ENCODE peak calls at places on chromosome 9, in four cellular contexts. One of them, this sample, is unnamed.

GRCh38 chr9:20640331-20641187 is 18.3 kb upstream of the MLLT3 start:
- DNase-seq in A549: no peak
- DNase-seq in NCI-H1092 treated with DMSO at 0.1 percent for 48 hours: peak; percentile 38
- DNase-seq in effector memory CD8-positive, alpha-beta T cell: peak; percentile 59
- DNase-seq in this sample: no peak

GRCh38 chr9:24118170-24118569 is 292.1 kb upstream of the ELAVL2 start:
- DNase-seq in A549: no peak
- DNase-seq in NCI-H1092 treated with DMSO at 0.1 percent for 48 hours: no peak
- DNase-seq in effector memory CD8-positive, alpha-beta T cell: no peak
- DNase-seq in this sample: no peak

GRCh38 chr9:127828262-127829031 is 25.8 kb downstream of the FPGS start:
- DNase-seq in effector memory CD8-positive, alpha-beta T cell: no peak
- DNase-seq in NCI-H1092 treated with DMSO at 0.1 percent for 48 hours: peak; percentile 56
- DNase-seq in A549: peak; percentile 87
- DNase-seq in this sample: peak; percentile 95

GRCh38 chr9:16069671-16070586 is 517.1 kb downstream of the CCDC171 start:
- DNase-seq in NCI-H1092 treated with DMSO at 0.1 percent for 48 hours: no peak
- DNase-seq in A549: no peak
- DNase-seq in effector memory CD8-positive, alpha-beta T cell: no peak
- DNase-seq in this sample: no peak

GRCh38 chr9:32431940-32432555 is 47.6 kb downstream of the ACO1 start:
- DNase-seq in NCI-H1092 treated with DMSO at 0.1 percent for 48 hours: peak; percentile 5
- DNase-seq in A549: peak; percentile 17
- DNase-seq in effector memory CD8-positive, alpha-beta T cell: peak; percentile 12
- DNase-seq in this sample: no peak

GRCh38 chr9:108142504-108143201 is 653.1 kb upstream of the KLF4 start:
- DNase-seq in effector memory CD8-positive, alpha-beta T cell: no peak
- DNase-seq in A549: no peak
- DNase-seq in NCI-H1092 treated with DMSO at 0.1 percent for 48 hours: no peak
- DNase-seq in this sample: no peak

GRCh38 chr9:34996905-34997279 is 7.3 kb downstream of the DNAJB5 start:
- DNase-seq in effector memory CD8-positive, alpha-beta T cell: no peak
- DNase-seq in A549: no peak
- DNase-seq in NCI-H1092 treated with DMSO at 0.1 percent for 48 hours: no peak
- DNase-seq in this sample: no peak

GRCh38 chr9:120914410-120914809 is 12.2 kb downstream of the TRAF1 start:
- DNase-seq in NCI-H1092 treated with DMSO at 0.1 percent for 48 hours: no peak
- DNase-seq in A549: no peak
- DNase-seq in effector memory CD8-positive, alpha-beta T cell: no peak
- DNase-seq in this sample: no peak

GRCh38 chr9:14313378-14313940 is 482 bp downstream of the NFIB start:
- DNase-seq in NCI-H1092 treated with DMSO at 0.1 percent for 48 hours: no peak
- DNase-seq in A549: no peak
- DNase-seq in effector memory CD8-positive, alpha-beta T cell: no peak
- DNase-seq in this sample: no peak

GRCh38 chr9:94817291-94818195 is 91.0 kb downstream of the AOPEP start:
- DNase-seq in NCI-H1092 treated with DMSO at 0.1 percent for 48 hours: no peak
- DNase-seq in effector memory CD8-positive, alpha-beta T cell: no peak
- DNase-seq in A549: no peak
- DNase-seq in this sample: no peak

GRCh38 chr9:25017779-25018178 is 472.1 kb upstream of the IZUMO3 start:
- DNase-seq in effector memory CD8-positive, alpha-beta T cell: no peak
- DNase-seq in A549: no peak
- DNase-seq in NCI-H1092 treated with DMSO at 0.1 percent for 48 hours: no peak
- DNase-seq in this sample: no peak

GRCh38 chr9:14985419-14985818 is 75.2 kb upstream of the FREM1 start:
- DNase-seq in effector memory CD8-positive, alpha-beta T cell: no peak
- DNase-seq in NCI-H1092 treated with DMSO at 0.1 percent for 48 hours: no peak
- DNase-seq in A549: no peak
- DNase-seq in this sample: no peak

GRCh38 chr9:125549465-125550215 is 157.4 kb downstream of the MAPKAP1 start:
- DNase-seq in A549: no peak
- DNase-seq in effector memory CD8-positive, alpha-beta T cell: no peak
- DNase-seq in NCI-H1092 treated with DMSO at 0.1 percent for 48 hours: peak; percentile 68
- DNase-seq in this sample: no peak

GRCh38 chr9:136370687-136371530 is 2.6 kb downstream of the CARD9 start:
- DNase-seq in effector memory CD8-positive, alpha-beta T cell: no peak
- DNase-seq in NCI-H1092 treated with DMSO at 0.1 percent for 48 hours: no peak
- DNase-seq in A549: no peak
- DNase-seq in this sample: no peak

GRCh38 chr9:19985081-19985480 is 196.2 kb upstream of the SLC24A2 start:
- DNase-seq in NCI-H1092 treated with DMSO at 0.1 percent for 48 hours: no peak
- DNase-seq in A549: no peak
- DNase-seq in effector memory CD8-positive, alpha-beta T cell: no peak
- DNase-seq in this sample: no peak

GRCh38 chr9:74275872-74276508 is 221.1 kb upstream of the RORB start:
- DNase-seq in effector memory CD8-positive, alpha-beta T cell: no peak
- DNase-seq in NCI-H1092 treated with DMSO at 0.1 percent for 48 hours: no peak
- DNase-seq in A549: no peak
- DNase-seq in this sample: no peak

GRCh38 chr9:82242285-82242963 is 253.9 kb downstream of the SPATA31D1 start:
- DNase-seq in A549: no peak
- DNase-seq in NCI-H1092 treated with DMSO at 0.1 percent for 48 hours: no peak
- DNase-seq in effector memory CD8-positive, alpha-beta T cell: no peak
- DNase-seq in this sample: no peak

GRCh38 chr9:133375116-133375723 is 640 bp downstream of the SURF4 start:
- DNase-seq in NCI-H1092 treated with DMSO at 0.1 percent for 48 hours: peak; percentile 10
- DNase-seq in effector memory CD8-positive, alpha-beta T cell: no peak
- DNase-seq in A549: peak; percentile 71
- DNase-seq in this sample: peak; percentile 73

GRCh38 chr9:134491436-134491835 is 150.2 kb upstream of the COL5A1 start:
- DNase-seq in NCI-H1092 treated with DMSO at 0.1 percent for 48 hours: no peak
- DNase-seq in A549: no peak
- DNase-seq in effector memory CD8-positive, alpha-beta T cell: no peak
- DNase-seq in this sample: no peak

GRCh38 chr9:135810806-135811575 is 96.4 kb downstream of the CAMSAP1 start:
- DNase-seq in A549: no peak
- DNase-seq in effector memory CD8-positive, alpha-beta T cell: no peak
- DNase-seq in NCI-H1092 treated with DMSO at 0.1 percent for 48 hours: no peak
- DNase-seq in this sample: no peak

GRCh38 chr9:128882677-128883590 is 1.0 kb downstream of the LRRC8A start:
- DNase-seq in effector memory CD8-positive, alpha-beta T cell: no peak
- DNase-seq in NCI-H1092 treated with DMSO at 0.1 percent for 48 hours: no peak
- DNase-seq in A549: no peak
- DNase-seq in this sample: no peak

GRCh38 chr9:37035472-37036236 is 1.6 kb upstream of the PAX5 start:
- DNase-seq in effector memory CD8-positive, alpha-beta T cell: no peak
- DNase-seq in A549: no peak
- DNase-seq in NCI-H1092 treated with DMSO at 0.1 percent for 48 hours: peak; percentile 85
- DNase-seq in this sample: peak; percentile 69

GRCh38 chr9:137372693-137373610 is 50.0 kb downstream of the EXD3 start:
- DNase-seq in NCI-H1092 treated with DMSO at 0.1 percent for 48 hours: no peak
- DNase-seq in effector memory CD8-positive, alpha-beta T cell: no peak
- DNase-seq in A549: no peak
- DNase-seq in this sample: no peak

GRCh38 chr9:95004452-95005275 is 278.2 kb downstream of the AOPEP start:
- DNase-seq in A549: no peak
- DNase-seq in effector memory CD8-positive, alpha-beta T cell: peak; percentile 14
- DNase-seq in NCI-H1092 treated with DMSO at 0.1 percent for 48 hours: peak; percentile 50
- DNase-seq in this sample: peak; percentile 50

This sample was measured in HuH-7.5.